ENCODE peak calls at places on chromosomes 11 and 22, in five cellular contexts. Y is WTC11, N is choroid plexus epithelial cell, B is upper lobe of right lung, U is fibroblast of mammary gland. G is an unnamed sample.

GRCh38 chr11:86958259-86958658 is 3.1 kb upstream of the FZD4 start:
- DNase-seq in Y (no peak), N (no peak), B (no peak), U (no peak), G (no peak)

GRCh38 chr11:79415411-79415810 is 25.4 kb downstream of the TENM4 start:
- DNase-seq in Y (no peak), N (no peak), B (no peak), U (peak), G (no peak)

GRCh38 chr22:40609216-40609615 is 27.3 kb downstream of the MRTFA start:
- DNase-seq in Y (no peak), N (no peak), B (no peak), U (no peak), G (no peak)

GRCh38 chr11:60914620-60915249 is 777 bp downstream of the TMEM109 start:
- DNase-seq in Y (no peak), N (peak), B (peak), U (peak), G (no peak)

GRCh38 chr22:19776433-19777031 is 16.0 kb downstream of the TBX1 start:
- DNase-seq in Y (peak), N (no peak), B (no peak), U (no peak), G (no peak)

GRCh38 chr11:119778391-119779194 is 49.6 kb upstream of the NECTIN1 start:
- DNase-seq in Y (no peak), N (no peak), B (no peak), U (no peak), G (no peak)

GRCh38 chr11:120337896-120338840 is 2.0 kb downstream of the ARHGEF12 start:
- DNase-seq in Y (no peak), N (peak), B (no peak), U (peak), G (no peak)

GRCh38 chr11:124893781-124894401 is 3.8 kb downstream of the ROBO4 start:
- DNase-seq in Y (no peak), N (no peak), B (no peak), U (no peak), G (peak)

GRCh38 chr11:69358398-69359080 is 64.6 kb downstream of the MYEOV start:
- DNase-seq in Y (no peak), N (no peak), B (peak), U (no peak), G (peak)

GRCh38 chr11:69425444-69425843 is 56.0 kb upstream of the LINC01488 start:
- DNase-seq in Y (no peak), N (no peak), B (no peak), U (no peak), G (no peak)

GRCh38 chr11:4569075-4569474 is 12.5 kb upstream of the OR52I2 start:
- DNase-seq in Y (no peak), N (no peak), B (no peak), U (no peak), G (no peak)

GRCh38 chr11:128548655-128549255 is 38.6 kb downstream of the ETS1 start:
- DNase-seq in Y (peak), N (peak), B (peak), U (peak), G (peak)

GRCh38 chr11:66339163-66339675 is 3.0 kb upstream of the RIN1 start:
- DNase-seq in Y (no peak), N (no peak), B (peak), U (no peak), G (no peak)

GRCh38 chr11:38169286-38169685 is 1571.2 kb upstream of the RAG2 start:
- DNase-seq in Y (no peak), N (peak), B (no peak), U (peak), G (no peak)

GRCh38 chr11:58905716-58906547 is 33.4 kb upstream of the GLYATL1 start:
- DNase-seq in Y (peak), N (peak), B (no peak), U (peak), G (no peak)

GRCh38 chr11:124823512-124824376 is 23.5 kb upstream of the MSANTD2 start:
- DNase-seq in Y (no peak), N (no peak), B (peak), U (no peak), G (no peak)

GRCh38 chr11:85950317-85951048 is 95.3 kb downstream of the CCDC83 start:
- DNase-seq in Y (no peak), N (no peak), B (no peak), U (no peak), G (no peak)

GRCh38 chr22:37263966-37264887 is 18.1 kb upstream of the CYTH4 start:
- DNase-seq in Y (no peak), N (no peak), B (peak), U (no peak), G (no peak)

GRCh38 chr11:56740886-56741285 is 7.6 kb downstream of the OR9G4 start:
- DNase-seq in Y (no peak), N (no peak), B (no peak), U (no peak), G (no peak)

GRCh38 chr11:62680825-62681240 is 2.0 kb upstream of the UBXN1 start:
- DNase-seq in Y (no peak), N (peak), B (no peak), U (peak), G (no peak)

GRCh38 chr11:127939000-127939399 is 648.4 kb downstream of the ETS1 start:
- DNase-seq in Y (no peak), N (no peak), B (no peak), U (no peak), G (no peak)

GRCh38 chr22:42313804-42314581 is 43.5 kb upstream of the TCF20 start:
- DNase-seq in Y (peak), N (peak), B (no peak), U (peak), G (no peak)

GRCh38 chr22:40594924-40595323 is 41.6 kb downstream of the MRTFA start:
- DNase-seq in Y (no peak), N (no peak), B (peak), U (no peak), G (no peak)

GRCh38 chr11:69000831-69001245 is 12.2 kb downstream of the MRGPRF start:
- DNase-seq in Y (peak), N (peak), B (no peak), U (peak), G (no peak)

GRCh38 chr11:63991558-63991957 is 5.3 kb downstream of the OTUB1 start:
- DNase-seq in Y (no peak), N (no peak), B (no peak), U (no peak), G (no peak)

GRCh38 chr11:119759324-119759723 is 30.3 kb upstream of the NECTIN1 start:
- DNase-seq in Y (no peak), N (peak), B (peak), U (peak), G (no peak)

GRCh38 chr11:3684129-3684685 is 13.0 kb upstream of the CHRNA10 start:
- DNase-seq in Y (no peak), N (no peak), B (no peak), U (no peak), G (no peak)

GRCh38 chr11:125164422-125165110 is at the start of gene PKNOX2:
- DNase-seq in Y (peak), N (peak), B (peak), U (peak), G (no peak)

GRCh38 chr11:95924414-95924760 is 480 bp upstream of the MTMR2 start:
- DNase-seq in Y (no peak), N (peak), B (no peak), U (peak), G (no peak)

GRCh38 chr11:71451596-71452353 is 1.2 kb upstream of the NADSYN1 start:
- DNase-seq in Y (peak), N (peak), B (no peak), U (no peak), G (no peak)

GRCh38 chr11:65419773-65420481 is 2.7 kb upstream of the NEAT1 start:
- DNase-seq in Y (peak), N (peak), B (peak), U (peak), G (peak)

GRCh38 chr11:117546431-117547160 is 218.9 kb downstream of the CEP164 start:
- DNase-seq in Y (no peak), N (no peak), B (no peak), U (no peak), G (no peak)

GRCh38 chr22:32410459-32410858 is 1.6 kb downstream of the RTCB start:
- DNase-seq in Y (no peak), N (no peak), B (no peak), U (no peak), G (no peak)

GRCh38 chr11:73637012-73637411 is 9.4 kb upstream of the PLEKHB1 start:
- DNase-seq in Y (no peak), N (no peak), B (no peak), U (no peak), G (no peak)

GRCh38 chr22:42202048-42202447 is 68.4 kb downstream of the TCF20 start:
- DNase-seq in Y (no peak), N (no peak), B (no peak), U (no peak), G (no peak)

GRCh38 chr11:127339376-127339775 is 338.8 kb upstream of the KIRREL3 start:
- DNase-seq in Y (no peak), N (no peak), B (no peak), U (no peak), G (no peak)

GRCh38 chr11:69010964-69011623 is 2.0 kb downstream of the MRGPRF start:
- DNase-seq in Y (peak), N (peak), B (peak), U (peak), G (no peak)

GRCh38 chr22:22359465-22359864 is 114.9 kb downstream of the VPREB1 start:
- DNase-seq in Y (no peak), N (no peak), B (no peak), U (no peak), G (no peak)

GRCh38 chr22:22355233-22355834 is 110.7 kb downstream of the VPREB1 start:
- DNase-seq in Y (no peak), N (no peak), B (no peak), U (no peak), G (no peak)

GRCh38 chr22:22358686-22359085 is 114.1 kb downstream of the VPREB1 start:
- DNase-seq in Y (no peak), N (no peak), B (no peak), U (no peak), G (no peak)

GRCh38 chr22:22358136-22358535 is 113.5 kb downstream of the VPREB1 start:
- DNase-seq in Y (no peak), N (no peak), B (no peak), U (no peak), G (no peak)

GRCh38 chr22:22357024-22357868 is 112.7 kb downstream of the VPREB1 start:
- DNase-seq in Y (peak), N (peak), B (peak), U (peak), G (no peak)
- TF ChIP-seq CTCF in Y (peak), N (peak), B (peak), U (peak), G (peak)

GRCh38 chr11:17805873-17806272 is 71.3 kb downstream of the KCNC1 start:
- DNase-seq in Y (no peak), N (peak), B (no peak), U (no peak), G (no peak)

GRCh38 chr11:17802491-17802890 is 67.9 kb downstream of the KCNC1 start:
- DNase-seq in Y (no peak), N (no peak), B (no peak), U (no peak), G (no peak)

GRCh38 chr11:17803751-17804334 is 69.3 kb downstream of the KCNC1 start:
- DNase-seq in Y (no peak), N (no peak), B (no peak), U (no peak), G (no peak)

GRCh38 chr11:17807034-17807433 is 72.5 kb downstream of the KCNC1 start:
- DNase-seq in Y (no peak), N (no peak), B (no peak), U (no peak), G (no peak)

GRCh38 chr11:17805043-17805442 is 70.5 kb downstream of the KCNC1 start:
- DNase-seq in Y (no peak), N (no peak), B (no peak), U (no peak), G (no peak)
- TF ChIP-seq CTCF in Y (no peak), N (no peak), B (no peak), U (no peak), G (no peak)

DNA sequence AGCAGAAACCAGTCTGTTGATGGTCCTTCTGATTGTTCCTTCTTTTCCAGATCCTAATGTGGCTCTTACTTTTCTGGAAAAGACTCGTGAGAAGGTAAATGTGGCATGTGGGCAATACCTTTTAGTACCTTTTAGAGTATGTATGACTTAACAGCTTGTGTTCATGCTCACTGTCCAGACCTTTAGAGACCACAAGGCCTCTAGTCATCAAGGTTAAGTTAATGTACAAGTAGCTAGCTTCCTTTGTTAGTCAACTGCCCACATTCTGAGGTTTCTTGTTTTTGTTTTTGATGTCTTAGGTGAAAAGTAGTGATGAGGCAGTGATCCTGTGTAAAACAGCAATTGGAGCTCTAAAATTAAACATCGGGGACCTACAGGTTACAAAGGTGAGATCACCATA is 7.6 kb downstream of the PSMD13 start:
- DNase-seq in Y (no peak), N (no peak), B (no peak), U (no peak), G (no peak)
- TF ChIP-seq CTCF in Y (no peak), N (no peak), B (no peak), U (no peak), G (no peak)

GRCh38 chr11:12108875-12109453 is 1.4 kb upstream of the MICAL2 start:
- DNase-seq in Y (no peak), N (no peak), B (no peak), U (no peak), G (no peak)
- TF ChIP-seq CTCF in Y (no peak), N (no peak), B (no peak), U (no peak), G (no peak)

GRCh38 chr11:131409307-131409706 is 38.9 kb downstream of the NTM start:
- DNase-seq in Y (no peak), N (no peak), B (no peak), U (no peak), G (no peak)

GRCh38 chr11:131413217-131413616 is 42.8 kb downstream of the NTM start:
- DNase-seq in Y (no peak), N (no peak), B (no peak), U (no peak), G (no peak)

GRCh38 chr11:131404010-131404409 is 33.6 kb downstream of the NTM start:
- DNase-seq in Y (no peak), N (no peak), B (no peak), U (no peak), G (no peak)

GRCh38 chr11:131412061-131412460 is 41.6 kb downstream of the NTM start:
- DNase-seq in Y (no peak), N (no peak), B (no peak), U (no peak), G (no peak)

GRCh38 chr11:131408011-131408640 is 37.7 kb downstream of the NTM start:
- DNase-seq in Y (peak), N (peak), B (no peak), U (peak), G (no peak)
- TF ChIP-seq CTCF in Y (peak), N (peak), B (peak), U (peak), G (no peak)

DNA sequence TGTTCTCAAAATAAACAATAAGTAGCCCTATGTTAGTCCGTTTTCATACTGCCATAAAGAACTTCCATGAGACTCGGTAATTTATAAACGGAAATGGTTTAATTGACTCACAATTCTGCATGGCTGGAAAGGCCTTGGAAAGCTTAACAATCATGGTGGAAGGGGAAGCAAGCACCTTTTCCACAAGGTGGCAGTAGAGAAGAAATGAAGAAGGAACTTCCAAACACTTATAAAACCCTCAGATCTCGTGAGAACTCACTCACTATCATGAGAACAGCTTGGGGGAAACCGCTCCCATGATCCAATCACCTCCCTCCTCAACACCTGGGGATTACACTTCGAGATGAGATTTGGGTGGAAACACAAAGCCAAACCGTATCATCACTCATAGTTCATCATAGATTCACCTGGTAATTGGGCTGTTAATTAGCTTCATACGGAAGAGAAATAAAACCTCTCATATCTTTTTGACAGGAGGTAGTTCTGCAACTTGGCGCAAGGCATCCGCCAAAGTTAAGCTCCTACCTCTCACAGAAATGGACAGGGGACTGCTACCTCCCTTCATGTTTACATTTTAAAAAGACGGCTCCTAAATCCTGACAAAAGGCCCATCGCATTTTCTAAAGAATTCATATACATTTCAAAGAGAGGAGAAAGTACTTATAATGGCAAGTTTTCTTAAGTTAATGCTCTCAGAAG is 49.0 kb downstream of the MUC15 start:
- DNase-seq in Y (peak), N (peak), B (no peak), U (peak), G (no peak)
- TF ChIP-seq CTCF in Y (no peak), N (peak), B (peak), U (peak), G (no peak)

GRCh38 chr22:43848366-43849171 is 13.7 kb downstream of the SULT4A1 start:
- DNase-seq in Y (peak), N (peak), B (peak), U (peak), G (no peak)
- TF ChIP-seq CTCF in Y (no peak), N (peak), B (peak), U (peak), G (no peak)

GRCh38 chr11:102367364-102367763 is 20.4 kb downstream of the BIRC2 start:
- DNase-seq in Y (no peak), N (peak), B (no peak), U (peak), G (no peak)
- TF ChIP-seq CTCF in Y (no peak), N (peak), B (no peak), U (peak), G (no peak)